ENCODE peak calls at places on chromosomes 13 and 19, in seven cellular contexts. L is stimulated activated CD8-positive, alpha-beta memory T cell treated with anti-CD3 and anti-CD28 coated beads, Interleukin-2, amount 100 ng/mL, for 48 hours; X is C1 segment of cervical spinal cord; A is choroid plexus epithelial cell; B is stimulated activated CD4-positive, alpha-beta T cell treated with anti-CD3 and anti-CD28 coated beads, TNF-alpha, amount 100 ng/mL, for 1 hour; R is left cardiac atrium; Y is tibial nerve. V is an unnamed sample.

GRCh38 chr13:85631801-85632200 is 167.4 kb downstream of the SLITRK6 start:
- DNase-seq in L (no peak), X (no peak), A (no peak), B (no peak), R (no peak), Y (no peak), V (no peak)

GRCh38 chr19:5117421-5117820 is 148.5 kb downstream of the KDM4B start:
- DNase-seq in L (no peak), X (no peak), A (no peak), B (no peak), R (no peak), Y (no peak), V (no peak)

GRCh38 chr19:13010992-13011652 is 15.8 kb downstream of the NFIX start:
- DNase-seq in L (no peak), X (no peak), A (no peak), B (no peak), R (no peak), Y (no peak), V (no peak)

GRCh38 chr13:21825186-21825585 is 154.3 kb downstream of the FGF9 start:
- DNase-seq in L (no peak), X (no peak), A (no peak), B (no peak), R (no peak), Y (no peak), V (no peak)

GRCh38 chr13:111555268-111555633 is 234.8 kb downstream of the TEX29 start:
- DNase-seq in L (no peak), X (no peak), A (no peak), B (no peak), R (no peak), Y (no peak), V (no peak)

GRCh38 chr19:13396256-13397080 is 109.8 kb downstream of the CACNA1A start:
- DNase-seq in L (no peak), X (peak), A (peak), B (no peak), R (peak), Y (no peak), V (peak)

GRCh38 chr13:79389031-79389430 is 17.0 kb downstream of the RBM26 start:
- DNase-seq in L (no peak), X (no peak), A (no peak), B (no peak), R (no peak), Y (no peak), V (no peak)

GRCh38 chr13:33799950-33800592 is 17.9 kb upstream of the RFC3 start:
- DNase-seq in L (no peak), X (no peak), A (peak), B (no peak), R (no peak), Y (no peak), V (peak)

GRCh38 chr19:48568345-48568886 is 16.4 kb downstream of the SULT2B1 start:
- DNase-seq in L (no peak), X (no peak), A (peak), B (no peak), R (peak), Y (peak), V (peak)

GRCh38 chr13:41017153-41017552 is 2.0 kb downstream of the ELF1 start:
- DNase-seq in L (no peak), X (no peak), A (no peak), B (no peak), R (no peak), Y (no peak), V (peak)

GRCh38 chr13:40402931-40403412 is 263.5 kb downstream of the FOXO1 start:
- DNase-seq in L (no peak), X (no peak), A (peak), B (no peak), R (peak), Y (no peak), V (no peak)

GRCh38 chr19:45553464-45553863 is 31.1 kb downstream of the OPA3 start:
- DNase-seq in L (no peak), X (no peak), A (no peak), B (no peak), R (no peak), Y (no peak), V (no peak)

GRCh38 chr19:19217110-19217509 is 5.4 kb downstream of the NCAN start:
- DNase-seq in L (no peak), X (no peak), A (peak), B (no peak), R (no peak), Y (no peak), V (no peak)

GRCh38 chr13:21225841-21226581 is 49.6 kb downstream of the MRPL57 start:
- DNase-seq in L (no peak), X (no peak), A (no peak), B (no peak), R (no peak), Y (no peak), V (no peak)

GRCh38 chr13:45003417-45003816 is 14.1 kb downstream of the GPALPP1 start:
- DNase-seq in L (no peak), X (no peak), A (no peak), B (no peak), R (no peak), Y (no peak), V (no peak)

GRCh38 chr13:29840585-29840984 is 9.8 kb downstream of the UBL3 start:
- DNase-seq in L (no peak), X (no peak), A (no peak), B (no peak), R (no peak), Y (no peak), V (no peak)

GRCh38 chr13:52105841-52106240 is 23.0 kb downstream of the NEK5 start:
- DNase-seq in L (no peak), X (no peak), A (no peak), B (no peak), R (no peak), Y (no peak), V (no peak)

GRCh38 chr13:114199961-114200672 is 21.1 kb downstream of the CFAP97D2 start:
- DNase-seq in L (no peak), X (no peak), A (no peak), B (no peak), R (no peak), Y (no peak), V (no peak)

GRCh38 chr13:50389726-50390125 is 374.5 kb downstream of the KCNRG start:
- DNase-seq in L (no peak), X (no peak), A (no peak), B (no peak), R (no peak), Y (no peak), V (no peak)

GRCh38 chr13:100533588-100534041 is 55.0 kb downstream of the GGACT start:
- DNase-seq in L (no peak), X (no peak), A (no peak), B (no peak), R (no peak), Y (no peak), V (no peak)

GRCh38 chr13:102597029-102598015 is 536 bp downstream of the TPP2 start:
- DNase-seq in L (no peak), X (peak), A (peak), B (no peak), R (peak), Y (no peak), V (peak)

GRCh38 chr19:39502640-39503417 is 4.1 kb downstream of the DLL3 start:
- DNase-seq in L (peak), X (no peak), A (peak), B (peak), R (peak), Y (no peak), V (no peak)

GRCh38 chr19:30567535-30568232 is 195.5 kb downstream of the ZNF536 start:
- DNase-seq in L (no peak), X (no peak), A (no peak), B (no peak), R (no peak), Y (no peak), V (no peak)

GRCh38 chr13:91347996-91348905 is 764 bp downstream of the MIR17HG start:
- DNase-seq in L (peak), X (peak), A (peak), B (peak), R (peak), Y (peak), V (no peak)

GRCh38 chr13:21034602-21035190 is 26.7 kb downstream of the LATS2 start:
- DNase-seq in L (no peak), X (no peak), A (peak), B (no peak), R (no peak), Y (no peak), V (no peak)

GRCh38 chr13:43339145-43339820 is 315.9 kb downstream of the DNAJC15 start:
- DNase-seq in L (no peak), X (no peak), A (no peak), B (no peak), R (no peak), Y (no peak), V (no peak)

GRCh38 chr13:43364210-43365041 is 341.0 kb downstream of the DNAJC15 start:
- DNase-seq in L (no peak), X (peak), A (peak), B (no peak), R (peak), Y (no peak), V (peak)

GRCh38 chr19:45321848-45322247 is 827 bp downstream of the CKM start:
- DNase-seq in L (no peak), X (no peak), A (no peak), B (no peak), R (peak), Y (no peak), V (no peak)

GRCh38 chr19:1766800-1767352 is 13.6 kb downstream of the ONECUT3 start:
- DNase-seq in L (no peak), X (no peak), A (no peak), B (no peak), R (no peak), Y (no peak), V (no peak)

GRCh38 chr19:4534836-4535658 is at the start of gene PLIN5:
- DNase-seq in L (peak), X (peak), A (peak), B (no peak), R (peak), Y (no peak), V (peak)

GRCh38 chr19:55095260-55096060 is 19.8 kb downstream of the EPS8L1 start:
- DNase-seq in L (no peak), X (no peak), A (no peak), B (no peak), R (no peak), Y (no peak), V (no peak)

GRCh38 chr13:114071441-114071840 is 61.0 kb downstream of the RASA3 start:
- DNase-seq in L (no peak), X (no peak), A (no peak), B (no peak), R (peak), Y (peak), V (peak)

GRCh38 chr13:64936879-64937278 is 2293.3 kb downstream of the PCDH9 start:
- DNase-seq in L (no peak), X (no peak), A (no peak), B (no peak), R (no peak), Y (no peak), V (no peak)

GRCh38 chr19:16661480-16662034 is 618 bp downstream of the TMEM38A start:
- DNase-seq in L (no peak), X (no peak), A (no peak), B (no peak), R (peak), Y (peak), V (no peak)